ENCODE peak calls at places on chromosome 16, in ten cellular contexts. Q, X, K, C, D, N, L, H, I and P are unnamed samples.

GRCh38 chr16:79077391-79077790 is 523.1 kb downstream of the MAF start:
- DNase-seq in N (no peak), H (no peak), D (no peak), C (no peak), X (no peak), L (no peak), I (no peak), K (no peak), Q (no peak), P (no peak)

GRCh38 chr16:86375841-86376240 is 134.5 kb upstream of the FOXF1 start:
- DNase-seq in C (no peak), N (no peak), Q (no peak), L (no peak), H (no peak), X (no peak), I (no peak), D (no peak), K (no peak), P (no peak)

GRCh38 chr16:16062023-16062932 is 112.9 kb downstream of the ABCC1 start:
- DNase-seq in X (no peak), K (no peak), C (no peak), D (no peak), N (no peak), I (no peak), Q (no peak), L (no peak), H (no peak), P (peak; percentile 11)

GRCh38 chr16:75727221-75727620 is 931 bp upstream of the CPHXL start:
- DNase-seq in I (no peak), C (no peak), N (no peak), X (no peak), H (no peak), K (no peak), Q (no peak), L (no peak), D (no peak), P (no peak)

GRCh38 chr16:1794221-1794871 is 841 bp upstream of the IGFALS start:
- DNase-seq in H (peak; percentile 12), L (peak; percentile 17), K (peak; percentile 28), N (peak; percentile 47), X (no peak), I (no peak), D (no peak), C (no peak), Q (no peak), P (no peak)

GRCh38 chr16:69049146-69049545 is 56.3 kb upstream of the HAS3 start:
- DNase-seq in X (no peak), C (no peak), D (no peak), Q (no peak), H (no peak), K (no peak), L (no peak), I (no peak), N (no peak), P (no peak)

GRCh38 chr16:71855937-71856662 is 10.3 kb downstream of the ATXN1L start:
- DNase-seq in N (no peak), Q (no peak), H (no peak), L (no peak), C (no peak), I (no peak), K (no peak), X (no peak), D (no peak), P (no peak)

GRCh38 chr16:81469710-81470481 is 25.3 kb downstream of the CMIP start:
- DNase-seq in I (peak; percentile 74), D (no peak), K (no peak), L (no peak), C (no peak), N (no peak), H (no peak), X (no peak), Q (no peak), P (no peak)

GRCh38 chr16:72876221-72876620 is 171.7 kb downstream of the ZFHX3 start:
- DNase-seq in I (peak; percentile 89), K (no peak), X (no peak), L (peak; percentile 59), N (no peak), C (peak; percentile 82), H (peak; percentile 32), Q (no peak), D (no peak), P (no peak)

GRCh38 chr16:9225527-9226316 is 134.3 kb downstream of the HAPSTR1 start:
- DNase-seq in H (no peak), K (no peak), X (no peak), I (no peak), L (no peak), D (no peak), Q (peak; percentile 43), C (no peak), N (no peak), P (peak; percentile 62)

GRCh38 chr16:8853611-8854010 is 15.2 kb downstream of the CARHSP1 start:
- DNase-seq in H (peak; percentile 12), N (peak; percentile 12), D (no peak), C (no peak), K (no peak), I (no peak), L (peak; percentile 15), X (no peak), Q (no peak), P (no peak)

GRCh38 chr16:1188781-1189189 is 35.9 kb downstream of the CACNA1H start:
- DNase-seq in C (no peak), H (peak; percentile 42), K (peak; percentile 77), I (peak; percentile 65), Q (no peak), N (peak; percentile 63), X (no peak), L (peak; percentile 54), D (no peak), P (peak; percentile 90)

GRCh38 chr16:7334801-7335560 is 2.3 kb downstream of the RBFOX1 start:
- DNase-seq in N (no peak), X (no peak), C (peak; percentile 70), D (no peak), I (no peak), L (no peak), K (no peak), Q (no peak), H (no peak), P (no peak)

GRCh38 chr16:2277466-2278271 is 9.7 kb upstream of the RNPS1 start:
- DNase-seq in L (no peak), H (no peak), X (no peak), D (no peak), C (no peak), I (no peak), N (no peak), K (no peak), Q (no peak), P (no peak)

GRCh38 chr16:78896280-78896679 is 704.3 kb downstream of the MAF start:
- DNase-seq in C (no peak), D (no peak), H (no peak), N (no peak), K (no peak), X (no peak), Q (no peak), I (no peak), L (no peak), P (no peak)

GRCh38 chr16:29881050-29881449 is 18.0 kb upstream of the CDIPT start:
- DNase-seq in C (no peak), I (no peak), K (no peak), D (no peak), X (no peak), L (no peak), Q (no peak), H (no peak), N (no peak), P (no peak)

DNA sequence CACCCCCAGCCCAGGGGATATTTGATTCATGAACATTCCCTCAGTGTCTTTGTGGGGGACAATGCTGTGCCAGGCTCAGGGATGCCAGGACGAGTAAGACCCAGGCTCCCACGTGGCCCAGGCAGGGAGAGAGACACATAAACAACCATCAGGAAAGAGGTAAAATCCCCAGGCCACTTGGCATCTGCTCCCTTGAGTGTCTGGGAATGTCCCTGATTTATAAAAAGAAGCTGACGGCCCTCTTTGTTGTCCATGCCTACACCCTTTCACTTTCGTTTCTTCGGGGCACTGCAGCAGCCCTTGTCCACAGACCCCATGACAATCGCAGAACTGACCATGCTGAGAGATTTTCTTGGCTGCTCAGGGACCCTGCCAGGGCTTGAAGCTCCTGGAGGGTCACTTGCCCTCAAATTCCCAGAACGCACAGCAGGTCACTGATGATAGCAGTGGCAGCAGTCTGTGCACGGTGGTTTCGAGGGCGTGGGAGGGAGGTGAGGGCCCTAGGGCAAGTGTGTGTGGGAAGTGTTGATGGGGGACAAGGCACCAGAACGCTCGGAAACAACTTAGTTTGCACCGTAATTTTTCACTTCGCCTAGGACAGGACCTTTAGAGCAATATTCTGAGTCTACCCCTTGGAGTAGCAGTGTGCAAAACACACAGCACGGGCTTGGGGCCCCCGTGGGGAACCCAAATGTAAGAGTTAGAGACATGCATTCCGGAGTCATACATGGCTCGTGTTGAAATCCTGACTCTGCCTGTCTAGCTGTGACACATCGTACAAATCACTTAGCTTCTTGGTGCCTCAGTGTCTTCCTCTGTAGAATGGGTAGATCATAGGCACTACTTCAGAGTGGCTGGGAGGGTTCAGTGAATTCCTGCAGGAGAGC is 4.7 kb downstream of the NOD2 start:
- DNase-seq in L (peak; percentile 46), X (no peak), H (no peak), N (no peak), I (peak; percentile 69), Q (no peak), D (no peak), K (peak; percentile 40), C (no peak), P (no peak)
- H3K4me1 ChIP-seq in L (peaks cover 32% of the 10 kb centered on the region), X (peaks cover 51% of the 10 kb centered on the region), H (peaks cover 12% of the 10 kb centered on the region), N (peaks cover 15% of the 10 kb centered on the region), I (no peaks in the 10 kb centered on the region), Q (peaks cover 5% of the 10 kb centered on the region), D (no peaks in the 10 kb centered on the region), K (peaks cover 6% of the 10 kb centered on the region), C (peaks cover 46% of the 10 kb centered on the region), P (peaks cover 23% of the 10 kb centered on the region)

GRCh38 chr16:70421473-70422311 is 17.2 kb downstream of the ST3GAL2 start:
- DNase-seq in I (no peak), N (no peak), K (no peak), Q (no peak), C (no peak), X (no peak), D (no peak), H (no peak), L (no peak), P (no peak)
- H3K4me1 ChIP-seq in I (no peaks in the 10 kb centered on the region), N (peaks cover 15% of the 10 kb centered on the region), K (peaks cover 2% of the 10 kb centered on the region), Q (peaks cover 31% of the 10 kb centered on the region), C (peaks cover 72% of the 10 kb centered on the region), X (peaks cover 10% of the 10 kb centered on the region), D (peaks cover 16% of the 10 kb centered on the region), H (peaks cover 6% of the 10 kb centered on the region), L (peaks cover 34% of the 10 kb centered on the region), P (peaks cover 20% of the 10 kb centered on the region)

GRCh38 chr16:67015317-67015731 is 13.6 kb upstream of the CBFB start:
- DNase-seq in X (no peak), C (no peak), D (no peak), K (no peak), I (no peak), L (peak; percentile 6), H (no peak), N (peak; percentile 19), Q (peak; percentile 45), P (no peak)
- H3K4me1 ChIP-seq in X (peaks cover 10% of the 10 kb centered on the region), C (peaks cover 9% of the 10 kb centered on the region), D (no peaks in the 10 kb centered on the region), K (peaks cover 6% of the 10 kb centered on the region), I (no peaks in the 10 kb centered on the region), L (peaks cover 13% of the 10 kb centered on the region), H (peaks cover 4% of the 10 kb centered on the region), N (peaks cover 16% of the 10 kb centered on the region), Q (no peaks in the 10 kb centered on the region), P (peaks cover 5% of the 10 kb centered on the region)

DNA sequence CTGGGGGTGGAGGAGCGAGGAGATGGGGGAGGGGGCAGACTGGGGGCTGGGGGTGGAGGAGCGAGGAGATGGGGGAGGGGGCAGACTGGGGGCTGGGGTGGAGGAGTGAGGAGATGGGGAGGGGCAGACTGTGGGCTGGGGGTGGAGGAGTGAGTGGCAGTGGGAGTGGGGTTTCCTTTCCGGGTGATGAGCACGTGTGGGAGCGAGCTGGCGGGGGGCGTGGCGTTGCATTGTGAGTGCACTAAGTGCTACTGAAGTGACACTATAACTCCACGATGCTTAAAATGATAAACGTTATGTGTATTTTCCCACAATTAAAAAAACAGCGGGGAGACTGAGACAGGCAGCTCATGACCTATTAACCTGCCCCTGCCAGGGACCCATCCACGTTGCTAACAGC is 46.3 kb downstream of the CBFA2T3 start:
- DNase-seq in K (no peak), D (no peak), Q (no peak), X (no peak), H (no peak), I (no peak), C (no peak), L (no peak), N (no peak), P (no peak)
- H3K4me1 ChIP-seq in K (no peaks in the 10 kb centered on the region), D (no peaks in the 10 kb centered on the region), Q (peaks cover 9% of the 10 kb centered on the region), X (peaks cover 12% of the 10 kb centered on the region), H (peaks cover 2% of the 10 kb centered on the region), I (no peaks in the 10 kb centered on the region), C (peaks cover 2% of the 10 kb centered on the region), L (peaks cover 18% of the 10 kb centered on the region), N (peaks cover 6% of the 10 kb centered on the region), P (peaks cover 8% of the 10 kb centered on the region)